ENCODE peak calls at places on chromosomes 4 and X, in six cellular contexts. One of them, this sample, is unnamed.

GRCh38 chrX:136268051-136269048 is 17.1 kb upstream of the MAP7D3 start:
- DNase-seq in Right ventricle myocardium inferior: no peak
- DNase-seq in A172: no peak
- DNase-seq in GM20000: peak
- DNase-seq in GM03348: peak
- DNase-seq in foreskin melanocyte: no peak
- DNase-seq in this sample: peak

GRCh38 chr4:3436798-3437581 is 4.8 kb upstream of the HGFAC start:
- DNase-seq in GM20000: no peak
- DNase-seq in Right ventricle myocardium inferior: peak
- DNase-seq in A172: peak
- DNase-seq in GM03348: peak
- DNase-seq in foreskin melanocyte: no peak
- DNase-seq in this sample: no peak

GRCh38 chr4:24105183-24106039 is 215.6 kb upstream of the PPARGC1A start:
- DNase-seq in foreskin melanocyte: no peak
- DNase-seq in GM03348: peak
- DNase-seq in Right ventricle myocardium inferior: no peak
- DNase-seq in GM20000: no peak
- DNase-seq in A172: peak
- DNase-seq in this sample: no peak

GRCh38 chrX:73289039-73289438 is 74.4 kb upstream of the NAP1L2 start:
- DNase-seq in Right ventricle myocardium inferior: no peak
- DNase-seq in foreskin melanocyte: no peak
- DNase-seq in A172: no peak
- DNase-seq in GM03348: no peak
- DNase-seq in GM20000: no peak
- DNase-seq in this sample: no peak

GRCh38 chr4:139848043-139848442 is 182.4 kb downstream of the MGST2 start:
- DNase-seq in A172: no peak
- DNase-seq in GM20000: no peak
- DNase-seq in foreskin melanocyte: no peak
- DNase-seq in GM03348: no peak
- DNase-seq in Right ventricle myocardium inferior: no peak
- DNase-seq in this sample: no peak

GRCh38 chrX:96372313-96373046 is 312.2 kb upstream of the DIAPH2 start:
- DNase-seq in A172: peak
- DNase-seq in GM20000: peak
- DNase-seq in foreskin melanocyte: peak
- DNase-seq in GM03348: peak
- DNase-seq in Right ventricle myocardium inferior: no peak
- DNase-seq in this sample: peak

GRCh38 chr4:127400736-127401346 is 231.9 kb upstream of the INTU start:
- DNase-seq in foreskin melanocyte: peak
- DNase-seq in Right ventricle myocardium inferior: peak
- DNase-seq in GM20000: peak
- DNase-seq in A172: peak
- DNase-seq in GM03348: peak
- DNase-seq in this sample: no peak

GRCh38 chr4:164716901-164717300 is 37.0 kb upstream of the SMIM31 start:
- DNase-seq in foreskin melanocyte: no peak
- DNase-seq in Right ventricle myocardium inferior: no peak
- DNase-seq in GM03348: no peak
- DNase-seq in A172: no peak
- DNase-seq in GM20000: no peak
- DNase-seq in this sample: no peak

GRCh38 chrX:25130619-25131018 is 114.9 kb upstream of the ARX start:
- DNase-seq in Right ventricle myocardium inferior: no peak
- DNase-seq in A172: no peak
- DNase-seq in foreskin melanocyte: no peak
- DNase-seq in GM03348: no peak
- DNase-seq in GM20000: no peak
- DNase-seq in this sample: no peak

GRCh38 chr4:83535945-83536648 is at the start of gene GPAT3:
- DNase-seq in foreskin melanocyte: no peak
- DNase-seq in GM03348: peak
- DNase-seq in Right ventricle myocardium inferior: peak
- DNase-seq in GM20000: peak
- DNase-seq in A172: peak
- DNase-seq in this sample: peak